ENCODE peak calls at places on chromosomes 12 and 14, in five cellular contexts. L, M, D, Z and E are unnamed samples.

GRCh38 chr12:68803948-68804653 is 3.9 kb upstream of the MDM2 start:
- DNase-seq in Z (no peak), M (no peak), D (no peak), L (no peak), E (no peak)

GRCh38 chr14:53946404-53947400 is 9.9 kb downstream of the BMP4 start:
- DNase-seq in M (no peak), L (no peak), D (no peak), Z (peak; percentile 72), E (no peak)

GRCh38 chr12:109767991-109768900 is 54.6 kb downstream of the FAM222A start:
- DNase-seq in Z (peak; percentile 42), L (no peak), M (no peak), D (no peak), E (no peak)

GRCh38 chr12:7628401-7628961 is 37.2 kb downstream of the APOBEC1 start:
- DNase-seq in D (no peak), Z (no peak), L (no peak), M (no peak), E (no peak)

GRCh38 chr12:27554421-27555186 is 30.6 kb downstream of the PPFIBP1 start:
- DNase-seq in L (peak; percentile 77), M (no peak), Z (no peak), D (no peak), E (peak; percentile 78)

GRCh38 chr14:35438910-35439713 is 34.6 kb upstream of the NFKBIA start:
- DNase-seq in Z (no peak), L (peak; percentile 38), M (peak; percentile 39), D (peak; percentile 31), E (no peak)

GRCh38 chr12:52949413-52950331 is 754 bp downstream of the KRT18 start:
- DNase-seq in L (peak; percentile 85), D (peak; percentile 84), M (no peak), Z (peak; percentile 62), E (peak; percentile 96)

GRCh38 chr12:64273527-64274403 is 51.7 kb upstream of the KICS2 start:
- DNase-seq in Z (peak; percentile 71), M (no peak), L (peak; percentile 62), D (peak; percentile 53), E (peak; percentile 9)

GRCh38 chr12:24378548-24379011 is 429.1 kb upstream of the SOX5 start:
- DNase-seq in L (no peak), D (no peak), Z (no peak), M (no peak), E (no peak)

GRCh38 chr12:92606956-92607355 is 95.8 kb upstream of the PLEKHG7 start:
- DNase-seq in Z (no peak), M (no peak), L (no peak), D (no peak), E (no peak)

GRCh38 chr12:132835076-132835870 is 6.6 kb upstream of the GOLGA3 start:
- DNase-seq in Z (no peak), D (no peak), L (no peak), M (no peak), E (no peak)

GRCh38 chr12:22626429-22626828 is 1.5 kb downstream of the ETNK1 start:
- DNase-seq in Z (no peak), M (peak; percentile 20), L (peak; percentile 82), D (no peak), E (peak; percentile 42)

GRCh38 chr12:91965781-91966180 is 179.9 kb downstream of the BTG1 start:
- DNase-seq in Z (no peak), M (no peak), D (no peak), L (no peak), E (no peak)

GRCh38 chr14:55754471-55754870 is 174.5 kb downstream of the KTN1 start:
- DNase-seq in D (no peak), Z (no peak), L (no peak), M (no peak), E (no peak)

GRCh38 chr12:111102062-111102735 is 181.8 kb upstream of the MYL2 start:
- DNase-seq in M (no peak), L (no peak), D (no peak), Z (no peak), E (no peak)

GRCh38 chr14:91219505-91220389 is 24.8 kb downstream of the GPR68 start:
- DNase-seq in L (no peak), D (no peak), M (no peak), Z (no peak), E (no peak)

GRCh38 chr14:35222324-35222723 is 69.9 kb upstream of the PSMA6 start:
- DNase-seq in M (no peak), D (no peak), L (no peak), Z (no peak), E (no peak)

GRCh38 chr14:61342486-61342885 is 21.1 kb downstream of the PRKCH start:
- DNase-seq in Z (no peak), L (no peak), M (peak; percentile 67), D (no peak), E (peak; percentile 70)

GRCh38 chr12:98644433-98644711 is 216 bp downstream of the IKBIP start:
- DNase-seq in D (peak; percentile 27), Z (no peak), M (no peak), L (no peak), E (no peak)

GRCh38 chr14:101068293-101068957 is 164.9 kb upstream of the RTL1 start:
- DNase-seq in Z (peak; percentile 33), D (no peak), L (no peak), M (no peak), E (no peak)

GRCh38 chr12:79629561-79629960 is 61.2 kb downstream of the PAWR start:
- DNase-seq in D (no peak), L (no peak), Z (no peak), M (no peak), E (no peak)

GRCh38 chr14:71536927-71537772 is 395.1 kb upstream of the RGS6 start:
- DNase-seq in Z (no peak), D (no peak), M (no peak), L (no peak), E (no peak)

GRCh38 chr12:94027561-94027960 is 120.8 kb upstream of the PLXNC1 start:
- DNase-seq in D (no peak), M (no peak), L (no peak), Z (no peak), E (no peak)

GRCh38 chr12:94026566-94026965 is 121.8 kb upstream of the PLXNC1 start:
- DNase-seq in L (no peak), D (no peak), Z (no peak), M (no peak), E (no peak)

GRCh38 chr12:94025730-94026129 is 122.6 kb upstream of the PLXNC1 start:
- DNase-seq in L (peak; percentile 9), Z (no peak), D (no peak), M (no peak), E (no peak)

GRCh38 chr12:94020335-94020734 is 128.0 kb upstream of the PLXNC1 start:
- DNase-seq in D (no peak), L (peak; percentile 48), Z (no peak), M (no peak), E (no peak)

DNA sequence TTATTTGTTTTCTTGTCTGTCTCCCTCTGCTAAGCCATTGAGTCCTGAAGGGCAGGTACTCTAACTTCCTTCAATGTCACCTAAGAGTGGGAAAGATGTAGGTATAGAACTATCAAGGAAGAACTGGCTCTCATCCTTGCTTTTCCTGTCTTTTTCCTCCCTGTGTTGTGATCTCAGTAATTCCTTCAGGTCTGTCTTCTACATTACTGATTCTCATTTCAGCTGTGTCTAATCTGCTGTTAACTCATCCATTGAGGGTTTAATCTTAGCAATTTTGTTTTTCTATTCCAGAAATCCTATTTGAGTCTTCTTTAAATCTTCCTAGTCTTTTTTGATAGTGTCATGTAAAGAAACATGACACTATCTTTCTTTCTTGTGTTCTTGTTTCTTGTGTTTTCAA is 124.5 kb upstream of the PLXNC1 start:
- DNase-seq in Z (no peak), M (no peak), L (no peak), D (no peak), E (no peak)
- TF ChIP-seq EZH2 in Z (no peak), M (no peak), L (no peak), D (no peak), E (no peak)

DNA sequence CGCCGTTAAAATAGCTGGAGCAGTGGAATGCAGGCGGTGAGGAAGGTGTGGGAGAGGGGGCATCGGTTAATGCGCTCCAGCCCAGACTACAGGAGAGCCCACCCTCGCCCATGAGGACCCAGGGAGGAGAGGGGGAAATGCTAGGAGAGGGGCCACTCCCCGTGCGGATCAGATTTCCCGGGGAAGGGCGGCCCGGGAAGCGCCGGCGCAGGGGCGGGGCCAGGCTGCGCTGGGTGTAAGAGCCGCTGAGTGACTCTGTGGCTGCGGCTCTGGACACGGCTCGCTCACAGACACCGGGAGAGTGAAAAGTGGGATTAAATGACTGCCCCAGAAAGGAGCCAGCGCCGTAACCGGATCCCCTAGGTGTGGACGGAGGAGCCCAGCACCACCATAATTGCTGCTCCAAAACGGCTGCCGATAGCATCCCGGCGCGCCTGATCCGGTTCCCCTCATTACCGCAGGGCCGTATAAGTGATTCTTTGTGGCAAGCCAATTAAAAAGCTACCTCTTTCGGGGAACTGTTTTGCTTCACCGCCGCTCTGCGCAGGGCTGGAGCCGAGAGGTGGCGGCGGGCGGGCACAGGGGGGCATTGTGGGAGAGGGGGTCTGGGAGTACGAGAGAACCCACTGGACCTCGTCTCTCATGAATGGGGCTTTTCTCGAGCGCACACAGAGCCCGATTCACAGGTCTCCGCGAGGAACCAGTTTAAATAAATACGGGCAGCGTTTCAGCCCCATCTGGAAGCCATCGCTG is 2.7 kb downstream of the COL2A1 start:
- DNase-seq in L (peak; percentile 72), Z (peak; percentile 81), D (peak; percentile 4), M (no peak), E (peak; percentile 39)
- TF ChIP-seq EZH2 in L (no peak), Z (no peak), D (no peak), M (no peak), E (no peak)

GRCh38 chr14:77140937-77141591 is 527 bp downstream of the ZDHHC22 start:
- DNase-seq in D (no peak), L (peak; percentile 56), M (no peak), Z (peak; percentile 91), E (peak; percentile 45)

GRCh38 chr14:77139022-77139421 is 2.6 kb downstream of the ZDHHC22 start:
- DNase-seq in L (no peak), D (no peak), Z (no peak), M (no peak), E (no peak)

GRCh38 chr14:77141592-77142288 is at the start of gene ZDHHC22:
- DNase-seq in Z (peak; percentile 81), M (no peak), D (no peak), L (no peak), E (no peak)

GRCh38 chr14:77140343-77140936 is 1.2 kb downstream of the ZDHHC22 start:
- DNase-seq in L (no peak), D (no peak), M (no peak), Z (no peak), E (no peak)

DNA sequence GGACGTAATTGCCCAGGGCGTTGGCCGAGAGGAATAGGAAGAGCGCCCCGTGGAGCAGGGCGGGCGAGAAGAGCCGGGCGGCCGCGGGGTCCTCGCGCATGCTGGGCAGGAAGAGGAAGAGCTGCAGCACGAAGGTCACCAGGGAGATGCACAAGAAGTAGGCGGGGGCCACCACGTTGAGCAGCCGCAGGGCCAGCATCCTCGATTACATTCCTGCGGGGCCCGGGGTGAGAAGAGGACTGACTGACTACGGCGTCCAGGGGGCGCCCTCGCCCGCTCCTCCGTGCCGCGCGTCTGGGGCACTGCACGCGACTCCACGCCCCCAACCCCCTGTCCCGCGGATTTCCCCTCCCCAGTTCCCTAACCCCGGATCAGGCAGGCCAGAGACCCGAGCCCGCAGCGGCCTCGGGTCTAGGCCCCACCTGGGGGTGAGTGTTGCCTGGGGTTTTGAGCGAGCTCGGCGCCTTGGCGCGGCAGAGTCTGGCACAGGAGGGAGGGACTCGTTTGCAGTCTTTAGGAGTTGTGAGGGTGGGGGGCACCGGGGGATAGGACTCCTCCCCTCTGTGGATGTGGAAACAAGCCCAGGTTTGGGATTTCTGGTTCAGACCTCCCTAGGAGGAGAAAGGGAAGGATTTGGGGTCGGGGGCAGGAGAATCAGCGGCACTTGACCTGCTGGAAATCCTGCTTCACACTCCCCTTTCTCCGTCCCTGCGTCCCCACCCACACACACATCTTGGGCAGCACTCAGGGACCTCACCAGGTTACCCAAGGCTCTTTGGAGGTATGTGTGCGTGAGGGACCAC is 1.9 kb downstream of the ZDHHC22 start:
- DNase-seq in L (peak; percentile 53), M (no peak), Z (peak; percentile 93), D (peak; percentile 27), E (no peak)
- TF ChIP-seq EZH2 in L (peak; percentile 51), M (no peak), Z (peak; percentile 28), D (no peak), E (peak; percentile 50)

GRCh38 chr12:50050119-50050385 is 7.3 kb upstream of the ASIC1 start:
- DNase-seq in M (no peak), Z (no peak), L (no peak), D (no peak), E (no peak)
- TF ChIP-seq EZH2 in M (no peak), Z (no peak), L (no peak), D (no peak), E (peak; percentile 9)